ENCODE peak calls at places on chromosomes 4 and X, in seven cellular contexts. O is posterior cingulate gyrus; Y is CD4-positive, alpha-beta T cell; S is left cardiac atrium; F is AG09319; V is natural killer cell treated with Interleukin-12 subunit alpha and Interleukin-12 subunit beta and Interleukin-15 and Interleukin-18, amount 100 ng/mL, for 72 hours; Q is right cardiac atrium. L is an unnamed sample.

GRCh38 chrX:40088299-40088625 is 9.5 kb downstream of the BCOR start:
- DNase-seq in Y (no peak), S (no peak), V (no peak), F (no peak), Q (no peak), O (no peak), L (no peak)

GRCh38 chr4:173536808-173537429 is 6.9 kb upstream of the HAND2 start:
- DNase-seq in S (peak), V (no peak), Y (no peak), O (no peak), Q (peak), F (no peak), L (no peak)

GRCh38 chrX:119870626-119871131 is 854 bp downstream of the RNF113A start:
- DNase-seq in V (no peak), S (peak), F (no peak), O (no peak), Y (peak), Q (no peak), L (no peak)

GRCh38 chrX:53458082-53458481 is 23.9 kb upstream of the HSD17B10 start:
- DNase-seq in V (no peak), O (no peak), Y (no peak), Q (no peak), F (no peak), S (no peak), L (no peak)

GRCh38 chr4:151035321-151035720 is 20.2 kb upstream of the LRBA start:
- DNase-seq in S (no peak), O (no peak), Y (no peak), Q (no peak), F (no peak), V (no peak), L (no peak)

GRCh38 chr4:148072789-148073188 is 340.9 kb downstream of the ARHGAP10 start:
- DNase-seq in O (no peak), V (no peak), Y (no peak), Q (no peak), S (no peak), F (no peak), L (no peak)

GRCh38 chrX:101265869-101266428 is 25.2 kb downstream of the TAF7L start:
- DNase-seq in O (no peak), S (no peak), F (no peak), Y (no peak), V (no peak), Q (no peak), L (no peak)

GRCh38 chr4:14294611-14295010 is 667.1 kb upstream of the BOD1L1 start:
- DNase-seq in Y (no peak), V (no peak), O (no peak), Q (no peak), F (no peak), S (no peak), L (no peak)

GRCh38 chr4:23930750-23931488 is 41.1 kb upstream of the PPARGC1A start:
- DNase-seq in O (peak), Y (no peak), S (peak), F (no peak), V (no peak), Q (peak), L (peak)

GRCh38 chr4:122787940-122788339 is 38.7 kb upstream of the FGF2 start:
- DNase-seq in Y (no peak), S (no peak), O (no peak), Q (no peak), V (no peak), F (no peak), L (no peak)

GRCh38 chrX:46903458-46904242 is 8.6 kb upstream of the JADE3 start:
- DNase-seq in O (peak), V (peak), S (peak), F (peak), Q (peak), Y (peak), L (peak)

GRCh38 chr4:44186850-44187246 is 261.8 kb downstream of the KCTD8 start:
- DNase-seq in V (no peak), F (no peak), Y (no peak), Q (no peak), O (no peak), S (no peak), L (no peak)

GRCh38 chr4:167218022-167218608 is 16.2 kb downstream of the SPOCK3 start:
- DNase-seq in V (no peak), Q (no peak), Y (no peak), O (no peak), S (no peak), F (no peak), L (no peak)

GRCh38 chrX:4547218-4547836 is 833.9 kb upstream of the PRKX start:
- DNase-seq in Q (peak), F (peak), V (peak), O (peak), Y (peak), S (peak), L (no peak)

GRCh38 chr4:21765810-21766407 is 182.7 kb downstream of the KCNIP4 start:
- DNase-seq in Q (no peak), S (no peak), Y (no peak), O (peak), V (no peak), F (no peak), L (no peak)

GRCh38 chr4:47002593-47002992 is 9.2 kb upstream of the GABRA4 start:
- DNase-seq in F (no peak), Q (no peak), O (no peak), S (no peak), V (no peak), Y (no peak), L (no peak)

GRCh38 chr4:113469023-113469390 is 292.5 kb downstream of the CAMK2D start:
- DNase-seq in O (no peak), Y (no peak), S (no peak), F (no peak), Q (no peak), V (no peak), L (no peak)

GRCh38 chr4:141851246-141851891 is 215.0 kb downstream of the IL15 start:
- DNase-seq in F (no peak), Q (no peak), V (no peak), O (no peak), Y (no peak), S (no peak), L (no peak)

GRCh38 chr4:7335363-7336066 is 99.2 kb downstream of the PSAPL1 start:
- DNase-seq in S (peak), Q (peak), F (no peak), V (peak), Y (peak), O (peak), L (no peak)

GRCh38 chr4:15882675-15883086 is 55.9 kb downstream of the FGFBP1 start:
- DNase-seq in Q (peak), S (peak), Y (peak), V (peak), F (peak), O (peak), L (peak)

GRCh38 chr4:180695851-180696250 is 1547.4 kb upstream of the TENM3 start:
- DNase-seq in V (no peak), S (no peak), F (peak), Y (no peak), Q (no peak), O (no peak), L (no peak)

GRCh38 chr4:7892212-7893019 is 47.2 kb downstream of the AFAP1 start:
- DNase-seq in S (no peak), Y (no peak), V (no peak), F (no peak), O (no peak), Q (no peak), L (no peak)

GRCh38 chr4:2537011-2537830 is 774 bp downstream of the FAM193A start:
- DNase-seq in F (no peak), Y (peak), S (peak), O (peak), Q (peak), V (peak), L (peak)

GRCh38 chr4:3791910-3792542 is 25.8 kb downstream of the ADRA2C start:
- DNase-seq in Q (no peak), O (no peak), V (no peak), S (peak), F (no peak), Y (no peak), L (no peak)

GRCh38 chr4:31193516-31193915 is 473.3 kb downstream of the PCDH7 start:
- DNase-seq in Y (no peak), Q (no peak), O (no peak), F (no peak), S (no peak), V (no peak), L (no peak)

GRCh38 chr4:165326831-165327210 is 648 bp upstream of the MSMO1 start:
- DNase-seq in O (no peak), Q (no peak), Y (no peak), V (no peak), S (peak), F (no peak), L (no peak)

GRCh38 chr4:73875401-73875800 is 6.2 kb downstream of the CXCL1 start:
- DNase-seq in F (no peak), O (no peak), V (no peak), S (no peak), Y (no peak), Q (no peak), L (no peak)

GRCh38 chrX:99653352-99653751 is 756.7 kb downstream of the PCDH19 start:
- DNase-seq in S (no peak), V (no peak), F (no peak), O (no peak), Q (no peak), Y (no peak), L (no peak)

L was measured in CD14-positive monocyte.